ENCODE peak calls at places on chromosomes 4 and X, in seven cellular contexts. One of them, this sample, is unnamed.

GRCh38 chr4:126427781-126428360 is 1113.1 kb downstream of the FAT4 start:
- DNase-seq in HCT116: no peak
- DNase-seq in SK-N-SH: no peak
- DNase-seq in H1: no peak
- DNase-seq in NT2/D1: no peak
- DNase-seq in HepG2: no peak
- DNase-seq in K562: no peak
- DNase-seq in this sample: no peak

GRCh38 chr4:83125738-83126141 is 11.2 kb upstream of the PLAC8 start:
- DNase-seq in HCT116: no peak
- DNase-seq in SK-N-SH: no peak
- DNase-seq in H1: no peak
- DNase-seq in NT2/D1: no peak
- DNase-seq in HepG2: no peak
- DNase-seq in K562: no peak
- DNase-seq in this sample: no peak

GRCh38 chr4:85486425-85487101 is 11.6 kb downstream of the ARHGAP24 start:
- DNase-seq in HCT116: no peak
- DNase-seq in SK-N-SH: no peak
- DNase-seq in H1: no peak
- DNase-seq in NT2/D1: no peak
- DNase-seq in HepG2: no peak
- DNase-seq in K562: no peak
- DNase-seq in this sample: no peak

GRCh38 chr4:119068529-119068962 is 67.1 kb upstream of the MYOZ2 start:
- DNase-seq in HCT116: no peak
- DNase-seq in SK-N-SH: no peak
- DNase-seq in H1: peak
- DNase-seq in NT2/D1: peak
- DNase-seq in HepG2: no peak
- DNase-seq in K562: no peak
- DNase-seq in this sample: no peak

GRCh38 chr4:98612318-98613250 is 45.8 kb downstream of the TSPAN5 start:
- DNase-seq in HCT116: no peak
- DNase-seq in SK-N-SH: no peak
- DNase-seq in H1: no peak
- DNase-seq in NT2/D1: no peak
- DNase-seq in HepG2: no peak
- DNase-seq in K562: no peak
- DNase-seq in this sample: no peak

GRCh38 chrX:14801136-14801535 is 71.7 kb downstream of the FANCB start:
- DNase-seq in HCT116: no peak
- DNase-seq in SK-N-SH: no peak
- DNase-seq in H1: no peak
- DNase-seq in NT2/D1: peak
- DNase-seq in HepG2: no peak
- DNase-seq in K562: no peak
- DNase-seq in this sample: no peak

GRCh38 chr4:115278830-115279229 is 165.4 kb upstream of the NDST4 start:
- DNase-seq in HCT116: no peak
- DNase-seq in SK-N-SH: no peak
- DNase-seq in H1: no peak
- DNase-seq in NT2/D1: no peak
- DNase-seq in HepG2: no peak
- DNase-seq in K562: no peak
- DNase-seq in this sample: no peak

GRCh38 chrX:79630033-79631009 is 263.2 kb upstream of the ITM2A start:
- DNase-seq in HCT116: no peak
- DNase-seq in SK-N-SH: no peak
- DNase-seq in H1: no peak
- DNase-seq in NT2/D1: no peak
- DNase-seq in HepG2: no peak
- DNase-seq in K562: no peak
- DNase-seq in this sample: peak

GRCh38 chr4:86250616-86251015 is 109.2 kb downstream of the MAPK10 start:
- DNase-seq in HCT116: no peak
- DNase-seq in SK-N-SH: no peak
- DNase-seq in H1: no peak
- DNase-seq in NT2/D1: no peak
- DNase-seq in HepG2: no peak
- DNase-seq in K562: no peak
- DNase-seq in this sample: no peak

GRCh38 chr4:1233641-1234277 is 15.2 kb downstream of the CTBP1 start:
- DNase-seq in HCT116: no peak
- DNase-seq in SK-N-SH: peak
- DNase-seq in H1: no peak
- DNase-seq in NT2/D1: no peak
- DNase-seq in HepG2: no peak
- DNase-seq in K562: no peak
- DNase-seq in this sample: no peak

GRCh38 chr4:65437102-65437501 is 233.2 kb downstream of the EPHA5 start:
- DNase-seq in HCT116: no peak
- DNase-seq in SK-N-SH: no peak
- DNase-seq in H1: no peak
- DNase-seq in NT2/D1: no peak
- DNase-seq in HepG2: no peak
- DNase-seq in K562: no peak
- DNase-seq in this sample: no peak

GRCh38 chr4:41882622-41883347 is 52.4 kb upstream of the TMEM33 start:
- DNase-seq in HCT116: no peak
- DNase-seq in SK-N-SH: peak
- DNase-seq in H1: no peak
- DNase-seq in NT2/D1: no peak
- DNase-seq in HepG2: no peak
- DNase-seq in K562: peak
- DNase-seq in this sample: no peak

GRCh38 chrX:57952320-57952678 is 42.0 kb upstream of the ZXDA start:
- DNase-seq in HCT116: no peak
- DNase-seq in SK-N-SH: no peak
- DNase-seq in H1: no peak
- DNase-seq in NT2/D1: no peak
- DNase-seq in HepG2: no peak
- DNase-seq in K562: no peak
- DNase-seq in this sample: no peak

GRCh38 chrX:112642349-112642748 is 37.4 kb downstream of the LHFPL1 start:
- DNase-seq in HCT116: peak
- DNase-seq in SK-N-SH: peak
- DNase-seq in H1: peak
- DNase-seq in NT2/D1: peak
- DNase-seq in HepG2: peak
- DNase-seq in K562: peak
- DNase-seq in this sample: no peak

GRCh38 chr4:1711906-1712215 is 258 bp downstream of the SLBP start:
- DNase-seq in HCT116: no peak
- DNase-seq in SK-N-SH: peak
- DNase-seq in H1: no peak
- DNase-seq in NT2/D1: no peak
- DNase-seq in HepG2: no peak
- DNase-seq in K562: peak
- DNase-seq in this sample: no peak

GRCh38 chr4:67765401-67765800 is 11.2 kb upstream of the GNRHR start:
- DNase-seq in HCT116: no peak
- DNase-seq in SK-N-SH: no peak
- DNase-seq in H1: no peak
- DNase-seq in NT2/D1: no peak
- DNase-seq in HepG2: no peak
- DNase-seq in K562: no peak
- DNase-seq in this sample: no peak

GRCh38 chrX:152993933-152994332 is at the start of gene PNMA5:
- DNase-seq in HCT116: no peak
- DNase-seq in SK-N-SH: no peak
- DNase-seq in H1: no peak
- DNase-seq in NT2/D1: no peak
- DNase-seq in HepG2: no peak
- DNase-seq in K562: no peak
- DNase-seq in this sample: no peak

GRCh38 chrX:133792198-133792953 is 193.0 kb downstream of the GPC3 start:
- DNase-seq in HCT116: peak
- DNase-seq in SK-N-SH: peak
- DNase-seq in H1: peak
- DNase-seq in NT2/D1: peak
- DNase-seq in HepG2: peak
- DNase-seq in K562: peak
- DNase-seq in this sample: peak
- TF ChIP-seq YY1 in HCT116: no peak
- TF ChIP-seq YY1 in SK-N-SH: no peak
- TF ChIP-seq YY1 in H1: peak
- TF ChIP-seq YY1 in NT2/D1: no peak
- TF ChIP-seq YY1 in HepG2: no peak
- TF ChIP-seq YY1 in K562: no peak
- TF ChIP-seq YY1 in this sample: no peak

DNA sequence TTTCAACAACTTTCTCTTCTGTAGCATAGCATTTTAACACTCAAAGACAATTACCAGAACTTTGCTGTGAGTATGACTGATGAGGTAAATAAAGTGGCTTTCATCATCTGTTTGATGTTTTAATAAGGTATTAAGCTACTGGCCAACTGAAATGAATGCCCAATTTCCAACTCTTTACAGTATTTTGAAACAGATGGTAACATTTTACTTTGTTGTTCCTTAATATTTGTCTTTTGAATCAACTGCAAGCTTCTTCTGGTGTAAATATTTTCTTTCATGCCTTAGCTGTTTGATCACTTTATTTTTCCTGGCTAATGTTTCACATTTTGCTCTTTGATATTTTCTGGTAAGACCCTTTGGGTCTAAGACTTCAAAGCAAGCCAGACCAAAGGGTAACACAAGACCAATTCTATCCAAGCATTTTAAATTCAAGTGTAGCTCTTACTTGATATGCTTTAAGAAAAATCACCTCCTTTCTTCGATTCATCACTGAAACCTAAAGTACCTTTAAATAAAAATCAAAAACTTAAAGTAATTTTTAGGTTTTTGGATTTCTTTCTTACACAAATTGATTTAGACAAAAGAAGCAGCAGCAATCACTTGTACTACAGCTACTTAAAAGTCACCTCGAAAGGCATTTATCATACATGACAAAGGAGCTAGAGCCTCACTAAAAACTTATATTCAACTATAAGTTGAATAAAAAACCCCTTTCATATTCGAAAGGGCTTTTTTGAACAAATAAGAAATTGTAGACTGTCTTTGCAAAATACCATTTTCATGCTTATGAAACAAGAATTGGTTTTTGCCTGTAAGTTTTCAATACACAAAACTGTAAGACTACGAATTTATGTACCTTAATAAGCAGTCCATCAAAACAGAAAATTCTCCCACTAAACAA is 57.6 kb downstream of the TBCK start:
- DNase-seq in HCT116: no peak
- DNase-seq in SK-N-SH: no peak
- DNase-seq in H1: no peak
- DNase-seq in NT2/D1: no peak
- DNase-seq in HepG2: peak
- DNase-seq in K562: no peak
- DNase-seq in this sample: no peak
- TF ChIP-seq YY1 in HCT116: no peak
- TF ChIP-seq YY1 in SK-N-SH: no peak
- TF ChIP-seq YY1 in H1: no peak
- TF ChIP-seq YY1 in NT2/D1: no peak
- TF ChIP-seq YY1 in HepG2: no peak
- TF ChIP-seq YY1 in K562: no peak
- TF ChIP-seq YY1 in this sample: no peak

GRCh38 chr4:142922720-142923119 is 76.6 kb upstream of the INPP4B start:
- DNase-seq in HCT116: no peak
- DNase-seq in SK-N-SH: no peak
- DNase-seq in H1: no peak
- DNase-seq in NT2/D1: no peak
- DNase-seq in HepG2: no peak
- DNase-seq in K562: no peak
- DNase-seq in this sample: no peak

GRCh38 chr4:142923619-142924018 is 77.5 kb upstream of the INPP4B start:
- DNase-seq in HCT116: no peak
- DNase-seq in SK-N-SH: no peak
- DNase-seq in H1: no peak
- DNase-seq in NT2/D1: no peak
- DNase-seq in HepG2: no peak
- DNase-seq in K562: no peak
- DNase-seq in this sample: no peak

GRCh38 chr4:142925161-142925560 is 79.1 kb upstream of the INPP4B start:
- DNase-seq in HCT116: no peak
- DNase-seq in SK-N-SH: no peak
- DNase-seq in H1: no peak
- DNase-seq in NT2/D1: no peak
- DNase-seq in HepG2: no peak
- DNase-seq in K562: no peak
- DNase-seq in this sample: no peak
- TF ChIP-seq YY1 in HCT116: no peak
- TF ChIP-seq YY1 in SK-N-SH: no peak
- TF ChIP-seq YY1 in H1: no peak
- TF ChIP-seq YY1 in NT2/D1: no peak
- TF ChIP-seq YY1 in HepG2: no peak
- TF ChIP-seq YY1 in K562: no peak
- TF ChIP-seq YY1 in this sample: no peak

DNA sequence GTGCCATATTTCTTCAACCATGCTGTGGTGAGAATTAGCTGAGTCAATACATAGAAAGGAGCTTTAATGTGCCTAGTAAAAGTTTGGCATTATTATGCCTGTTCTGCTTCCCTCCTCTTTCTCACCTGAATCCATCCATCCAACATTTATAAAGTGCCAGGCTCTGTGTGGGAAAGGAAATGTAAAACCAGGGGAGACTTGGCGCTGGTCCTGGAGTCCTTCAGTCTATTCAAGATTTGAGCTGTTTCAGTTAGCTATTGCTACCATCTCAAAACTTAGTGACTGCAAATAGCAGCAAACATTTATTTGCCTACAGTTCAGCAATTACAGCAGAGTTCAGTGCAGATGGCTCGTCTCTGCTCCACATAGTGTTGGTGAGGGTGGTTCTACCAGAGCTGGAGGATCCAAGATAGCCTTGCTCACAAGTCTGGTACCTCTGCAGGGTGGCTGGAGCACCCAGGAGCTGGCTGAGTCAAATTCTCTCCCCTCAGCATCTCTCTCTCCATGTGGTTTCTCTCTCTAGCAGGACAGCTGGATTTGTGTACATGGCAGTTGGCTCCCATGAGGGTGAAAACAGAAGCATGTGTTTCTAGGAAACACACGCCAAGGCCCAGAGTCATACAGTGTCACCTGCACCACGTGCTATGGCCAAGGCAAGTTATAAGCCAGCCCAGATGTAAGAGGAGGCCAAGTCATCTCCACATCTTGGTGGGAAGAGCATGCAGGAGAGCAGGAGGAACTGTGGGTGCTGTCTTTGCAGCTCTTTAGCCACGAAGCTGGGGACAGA is 77.3 kb downstream of the FHDC1 start:
- DNase-seq in HCT116: no peak
- DNase-seq in SK-N-SH: no peak
- DNase-seq in H1: no peak
- DNase-seq in NT2/D1: no peak
- DNase-seq in HepG2: no peak
- DNase-seq in K562: no peak
- DNase-seq in this sample: no peak
- TF ChIP-seq YY1 in HCT116: no peak
- TF ChIP-seq YY1 in SK-N-SH: no peak
- TF ChIP-seq YY1 in H1: no peak
- TF ChIP-seq YY1 in NT2/D1: no peak
- TF ChIP-seq YY1 in HepG2: no peak
- TF ChIP-seq YY1 in K562: no peak
- TF ChIP-seq YY1 in this sample: no peak

DNA sequence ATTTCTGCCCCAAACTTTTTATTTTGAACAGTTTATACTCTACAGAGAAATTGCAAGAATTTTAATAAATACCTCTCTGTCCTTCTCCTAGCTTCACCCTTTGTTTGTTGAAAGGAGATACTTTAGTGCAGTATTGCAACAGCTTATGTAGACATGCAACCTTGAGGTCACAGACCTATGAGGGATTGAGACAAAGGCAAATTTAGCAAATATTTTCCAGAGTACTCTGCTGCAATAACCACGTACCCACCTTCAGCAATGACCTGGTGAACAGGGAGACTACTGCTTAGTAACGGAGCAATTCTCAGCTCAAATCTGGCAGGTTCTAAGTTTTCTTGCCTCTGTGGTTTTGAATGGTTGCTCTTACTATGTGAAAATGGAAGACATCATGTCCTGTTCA is 13.2 kb downstream of the FGA start:
- DNase-seq in HCT116: no peak
- DNase-seq in SK-N-SH: no peak
- DNase-seq in H1: no peak
- DNase-seq in NT2/D1: no peak
- DNase-seq in HepG2: peak
- DNase-seq in K562: no peak
- DNase-seq in this sample: no peak
- TF ChIP-seq YY1 in HCT116: no peak
- TF ChIP-seq YY1 in SK-N-SH: no peak
- TF ChIP-seq YY1 in H1: no peak
- TF ChIP-seq YY1 in NT2/D1: no peak
- TF ChIP-seq YY1 in HepG2: no peak
- TF ChIP-seq YY1 in K562: no peak
- TF ChIP-seq YY1 in this sample: no peak

This sample was measured in GM12878.